ENCODE peak calls at places on chromosomes 11 and 22, in four cellular contexts. A, U, W and Y are unnamed samples.

GRCh38 chr11:78290293-78291176 is 101.8 kb downstream of the USP35 start:
- DNase-seq in A (peak), U (peak), W (no peak), Y (no peak)

GRCh38 chr11:107538239-107538638 is 27.3 kb downstream of the ALKBH8 start:
- DNase-seq in W (no peak), U (no peak), A (no peak), Y (no peak)

GRCh38 chr11:61065955-61066638 is 36.2 kb upstream of the CD5 start:
- DNase-seq in W (no peak), U (no peak), A (no peak), Y (no peak)

GRCh38 chr11:71252434-71252781 is at the start of gene SHANK2:
- DNase-seq in A (no peak), U (no peak), W (no peak), Y (no peak)

GRCh38 chr11:26276798-26277424 is 55.0 kb upstream of the ANO3 start:
- DNase-seq in U (peak), W (no peak), A (peak), Y (peak)

GRCh38 chr22:38504731-38505594 is 1.1 kb downstream of the DDX17 start:
- DNase-seq in A (peak), U (peak), W (no peak), Y (peak)

GRCh38 chr11:111911563-111912401 is at the start of gene CRYAB:
- DNase-seq in W (peak), U (peak), A (no peak), Y (no peak)

GRCh38 chr11:73308963-73309960 is 1.2 kb downstream of the ARHGEF17 start:
- DNase-seq in W (peak), U (peak), A (peak), Y (peak)

DNA sequence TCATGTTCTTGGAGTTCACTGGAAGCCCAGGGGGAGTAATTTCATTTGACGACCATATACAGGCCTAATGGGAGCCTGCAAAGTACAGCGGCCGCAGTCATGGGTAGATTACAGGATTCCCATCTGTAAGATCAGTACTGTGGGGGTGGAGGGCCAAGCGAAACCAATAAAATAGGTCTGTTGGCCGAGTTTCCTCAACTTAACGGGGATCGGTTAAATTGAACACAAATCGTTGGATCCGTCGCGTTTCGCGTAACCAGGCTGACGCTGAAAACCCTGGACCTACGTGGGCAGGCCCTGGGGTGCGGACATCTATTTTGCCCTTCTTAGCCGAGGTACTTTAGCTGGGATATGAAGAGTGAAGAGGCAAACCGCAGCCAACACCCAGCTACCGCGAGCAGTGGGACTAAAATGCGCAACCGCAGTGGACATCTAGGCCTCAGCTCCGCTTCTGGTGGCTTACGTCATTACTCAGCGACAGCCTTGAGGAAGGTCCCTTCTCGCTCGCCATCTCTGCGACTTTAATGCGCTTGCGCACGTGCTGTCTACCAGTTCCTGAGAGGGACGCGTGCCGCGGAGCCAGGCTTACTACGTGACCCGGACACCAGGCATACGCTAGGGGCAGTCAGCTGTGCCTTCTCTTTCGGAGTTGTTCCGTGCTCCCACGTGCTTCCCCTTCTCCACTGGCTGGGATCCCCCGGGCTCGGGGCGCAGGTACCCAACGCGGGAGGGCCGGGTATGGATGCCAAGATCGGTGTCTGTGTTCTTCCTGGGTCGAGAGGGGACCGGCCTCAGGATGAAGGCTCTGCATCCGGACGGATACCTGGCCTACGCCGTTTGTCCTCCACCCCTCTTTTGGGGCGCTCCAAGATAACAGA is at the start of gene NAT10:
- DNase-seq in W (peak), A (peak), U (peak), Y (peak)
- TF ChIP-seq CTCF in W (no peak), A (no peak), U (peak), Y (no peak)

DNA sequence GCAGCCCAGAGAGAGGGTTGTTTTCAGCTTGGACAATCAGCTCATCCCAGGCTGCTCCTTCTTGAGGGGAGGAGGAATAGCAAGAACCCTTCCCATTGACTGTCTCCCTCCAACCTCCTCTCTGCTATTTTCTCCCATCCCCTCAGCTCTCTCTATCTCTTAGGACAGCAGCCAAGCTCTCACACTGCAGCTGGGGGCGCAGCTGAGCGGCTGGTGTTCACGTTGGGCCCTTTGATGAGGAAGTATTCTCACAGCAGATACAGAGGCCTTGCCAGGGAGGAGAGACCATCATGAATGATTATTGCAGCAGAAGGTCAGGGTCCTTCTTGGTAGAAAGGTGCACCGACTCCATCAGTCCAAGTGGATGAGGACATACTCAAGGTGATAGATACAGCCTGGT is 26.5 kb upstream of the CADM1 start:
- DNase-seq in U (no peak), A (no peak), W (no peak), Y (peak)
- TF ChIP-seq CTCF in U (no peak), A (no peak), W (no peak), Y (no peak)

GRCh38 chr11:68927280-68928107 is 23.8 kb downstream of the IGHMBP2 start:
- DNase-seq in A (peak), W (no peak), U (peak), Y (no peak)

GRCh38 chr11:68925613-68926012 is 21.9 kb downstream of the IGHMBP2 start:
- DNase-seq in U (no peak), A (no peak), W (no peak), Y (no peak)

GRCh38 chr11:68928108-68928429 is 24.4 kb downstream of the IGHMBP2 start:
- DNase-seq in A (no peak), W (no peak), U (no peak), Y (no peak)

GRCh38 chr11:68923614-68924013 is 19.9 kb downstream of the IGHMBP2 start:
- DNase-seq in A (no peak), U (peak), W (no peak), Y (no peak)

GRCh38 chr11:68924073-68924925 is 20.6 kb downstream of the IGHMBP2 start:
- DNase-seq in U (peak), W (no peak), A (no peak), Y (no peak)
- TF ChIP-seq CTCF in U (no peak), W (no peak), A (no peak), Y (no peak)

DNA sequence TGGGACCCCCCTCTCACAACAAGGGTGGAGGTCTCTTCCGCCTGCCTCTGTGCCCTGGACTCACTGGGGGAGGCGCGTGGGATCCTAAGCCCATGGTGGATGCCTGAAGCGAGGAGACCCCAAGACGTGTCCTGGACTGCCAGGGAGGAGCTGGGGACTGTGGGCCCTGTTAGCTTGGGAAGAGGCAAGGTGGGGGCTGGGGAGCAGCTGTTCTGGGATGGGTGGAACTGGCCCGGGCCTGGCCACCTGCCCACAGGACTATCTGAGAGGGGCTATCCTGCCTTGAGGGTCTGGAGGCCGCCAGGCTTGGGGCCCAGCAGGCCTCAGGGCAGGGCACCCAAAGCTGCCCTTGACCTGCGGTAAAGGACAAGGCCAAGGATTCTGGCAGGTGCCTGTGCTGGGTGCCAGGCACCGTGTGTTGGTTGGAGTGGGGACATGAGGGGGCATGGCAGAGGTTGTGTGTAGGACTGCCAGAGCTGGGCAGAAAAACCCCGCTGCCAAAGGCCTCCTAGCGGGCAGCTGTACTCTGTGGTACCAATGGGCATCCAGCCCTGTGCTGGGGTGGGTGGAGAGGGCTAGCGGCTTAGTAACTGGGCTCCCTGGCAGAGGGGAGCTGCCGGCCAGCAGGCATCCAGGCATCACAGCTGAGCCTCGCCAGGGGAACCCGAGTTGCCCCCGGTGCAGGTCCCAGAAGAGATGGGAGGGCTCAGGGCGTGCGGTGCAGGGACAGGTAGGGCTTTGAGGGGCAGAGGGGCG is 670 bp downstream of the LSP1 start:
- DNase-seq in A (peak), W (no peak), U (no peak), Y (no peak)
- TF ChIP-seq CTCF in A (no peak), W (no peak), U (no peak), Y (no peak)

DNA sequence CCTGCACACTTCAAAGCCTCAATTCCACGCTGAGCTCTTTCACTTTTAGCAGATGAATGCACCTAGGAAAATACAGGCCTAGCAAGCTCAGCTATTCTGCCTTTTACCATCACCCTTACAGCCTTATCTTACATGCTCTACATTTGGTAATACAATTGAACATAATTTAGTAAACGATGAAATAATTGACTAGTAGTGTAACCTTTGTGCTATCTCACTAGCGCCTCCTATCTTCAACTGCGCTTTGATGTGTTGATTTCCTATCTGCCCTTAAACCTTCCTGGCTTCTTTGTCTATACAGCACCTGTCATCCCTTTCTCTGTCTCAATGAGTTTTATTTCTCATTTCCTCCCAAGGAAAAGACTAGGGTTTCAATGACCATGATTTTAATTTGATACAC is 149.7 kb downstream of the LRRC4C start:
- DNase-seq in U (no peak), W (no peak), A (no peak), Y (no peak)
- TF ChIP-seq CTCF in U (no peak), W (no peak), A (no peak), Y (no peak)

GRCh38 chr11:77073328-77074001 is 6.7 kb downstream of the CAPN5 start:
- DNase-seq in A (no peak), W (peak), U (peak), Y (peak)
- TF ChIP-seq CTCF in A (no peak), W (no peak), U (peak), Y (no peak)

GRCh38 chr11:14372011-14372410 is 13.0 kb upstream of the RRAS2 start:
- DNase-seq in A (no peak), W (no peak), U (no peak), Y (no peak)

GRCh38 chr11:14378171-14378570 is 19.2 kb upstream of the RRAS2 start:
- DNase-seq in A (no peak), W (no peak), U (no peak), Y (no peak)

GRCh38 chr11:14376920-14377319 is 17.9 kb upstream of the RRAS2 start:
- DNase-seq in W (no peak), A (no peak), U (no peak), Y (no peak)

GRCh38 chr11:14373941-14374646 is 15.1 kb upstream of the RRAS2 start:
- DNase-seq in W (no peak), A (no peak), U (peak), Y (no peak)

GRCh38 chr11:14374922-14375630 is 16.1 kb upstream of the RRAS2 start:
- DNase-seq in U (no peak), A (no peak), W (no peak), Y (no peak)
- TF ChIP-seq CTCF in U (peak), A (peak), W (no peak), Y (peak)

GRCh38 chr11:66467034-66467659 is 442 bp downstream of the PELI3 start:
- DNase-seq in W (no peak), U (peak), A (peak), Y (peak)
- TF ChIP-seq CTCF in W (no peak), U (peak), A (peak), Y (peak)

GRCh38 chr11:65355013-65355775 is 643 bp downstream of the TIGD3 start:
- DNase-seq in U (no peak), W (no peak), A (peak), Y (peak)

GRCh38 chr11:65352783-65353182 is 1.8 kb upstream of the TIGD3 start:
- DNase-seq in U (peak), W (no peak), A (no peak), Y (no peak)

GRCh38 chr11:65353376-65353775 is 1.2 kb upstream of the TIGD3 start:
- DNase-seq in A (no peak), U (no peak), W (no peak), Y (no peak)

GRCh38 chr11:65354265-65355012 is at the start of gene TIGD3:
- DNase-seq in A (peak), U (peak), W (peak), Y (peak)

GRCh38 chr11:65353900-65354264 is 669 bp upstream of the TIGD3 start:
- DNase-seq in W (no peak), A (no peak), U (no peak), Y (peak)
- TF ChIP-seq CTCF in W (no peak), A (no peak), U (no peak), Y (no peak)

GRCh38 chr22:46827072-46827780 is 64.8 kb downstream of the TBC1D22A start:
- DNase-seq in W (peak), U (no peak), A (no peak), Y (peak)
- TF ChIP-seq CTCF in W (no peak), U (no peak), A (no peak), Y (no peak)